ENCODE peak calls at places on chromosomes 4 and X, in seven cellular contexts. S is A549, X is NCI-H1092 treated with DMSO at 0.1 percent for 48 hours, N is ACHN, D is Kasumi-1, L is Daoy, I is caudate nucleus. Y is an unnamed sample.

GRCh38 chrX:136531951-136532350 is at the start of gene VGLL1:
- DNase-seq in X (no peak), L (no peak), N (no peak), I (no peak), S (no peak), D (no peak), Y (no peak)

GRCh38 chrX:17732138-17732783 is 5.0 kb upstream of the SCML1 start:
- DNase-seq in X (no peak), N (no peak), L (no peak), S (no peak), I (no peak), D (no peak), Y (no peak)

GRCh38 chrX:689983-690382 is 59.4 kb downstream of the SHOX start:
- DNase-seq in I (no peak), S (no peak), L (no peak), X (no peak), N (no peak), D (no peak), Y (no peak)

GRCh38 chr4:23945521-23946017 is 55.7 kb upstream of the PPARGC1A start:
- DNase-seq in N (peak; percentile 55), S (no peak), L (peak; percentile 81), D (peak; percentile 96), I (no peak), X (no peak), Y (no peak)

GRCh38 chr4:177573487-177573886 is 131.2 kb upstream of the AGA start:
- DNase-seq in X (no peak), I (no peak), S (peak; percentile 28), N (peak; percentile 66), L (peak; percentile 40), D (peak; percentile 1), Y (no peak)

GRCh38 chrX:68429216-68429615 is 4.1 kb downstream of the OPHN1 start:
- DNase-seq in S (no peak), L (peak; percentile 81), N (peak; percentile 69), X (no peak), D (no peak), I (no peak), Y (no peak)

GRCh38 chrX:19625612-19626011 is 110.3 kb upstream of the MAP3K15 start:
- DNase-seq in I (no peak), N (no peak), L (peak; percentile 61), S (peak; percentile 32), D (no peak), X (no peak), Y (no peak)

GRCh38 chr4:761739-762138 is 56.1 kb downstream of the PCGF3 start:
- DNase-seq in I (no peak), S (no peak), D (no peak), X (no peak), L (no peak), N (no peak), Y (no peak)

GRCh38 chrX:18619288-18619687 is 52.6 kb downstream of the RS1 start:
- DNase-seq in I (no peak), D (no peak), S (no peak), X (no peak), L (no peak), N (no peak), Y (no peak)

GRCh38 chrX:17081969-17082368 is 135.5 kb downstream of the REPS2 start:
- DNase-seq in X (no peak), N (no peak), L (no peak), D (no peak), I (no peak), S (no peak), Y (peak; percentile 35)

GRCh38 chr4:153241970-153242847 is 38.0 kb downstream of the TRIM2 start:
- DNase-seq in I (no peak), S (no peak), N (no peak), X (no peak), L (no peak), D (no peak), Y (peak; percentile 61)

GRCh38 chrX:15579778-15580747 is 20.7 kb downstream of the ACE2 start:
- DNase-seq in L (peak; percentile 45), X (no peak), D (no peak), I (no peak), N (no peak), S (no peak), Y (no peak)

GRCh38 chr4:165248102-165248501 is 40.7 kb downstream of the KLHL2 start:
- DNase-seq in N (no peak), X (no peak), D (peak; percentile 54), L (no peak), S (no peak), I (no peak), Y (no peak)

GRCh38 chr4:65669981-65670330 is 333 bp downstream of the EPHA5 start:
- DNase-seq in D (no peak), S (no peak), L (no peak), N (no peak), I (no peak), X (no peak), Y (no peak)

GRCh38 chr4:108838451-108838850 is 75.6 kb upstream of the ETNPPL start:
- DNase-seq in S (no peak), I (no peak), L (no peak), N (no peak), D (no peak), X (no peak), Y (no peak)

GRCh38 chr4:182914357-182914756 is 2.8 kb downstream of the DCTD start:
- DNase-seq in I (no peak), L (no peak), D (no peak), N (no peak), X (no peak), S (no peak), Y (no peak)

GRCh38 chr4:123102897-123103489 is 180.6 kb upstream of the NUDT6 start:
- DNase-seq in L (no peak), X (peak; percentile 52), S (peak; percentile 45), I (no peak), D (peak; percentile 78), N (peak; percentile 39), Y (peak; percentile 44)

GRCh38 chrX:79181401-79181800 is 36.9 kb downstream of the GPR174 start:
- DNase-seq in D (no peak), N (no peak), X (no peak), L (no peak), S (no peak), I (no peak), Y (no peak)

GRCh38 chr4:125719987-125720386 is 405.2 kb downstream of the FAT4 start:
- DNase-seq in X (no peak), I (no peak), L (peak; percentile 13), D (no peak), N (no peak), S (peak; percentile 86), Y (no peak)

GRCh38 chrX:48695925-48696300 is 621 bp upstream of the SUV39H1 start:
- DNase-seq in N (no peak), X (peak; percentile 52), D (no peak), I (no peak), L (no peak), S (no peak), Y (no peak)

GRCh38 chr4:84167579-84167978 is 331.5 kb downstream of the NKX6-1 start:
- DNase-seq in N (no peak), L (no peak), X (no peak), S (no peak), D (no peak), I (no peak), Y (no peak)

GRCh38 chrX:19882066-19882775 is 5.2 kb downstream of the SH3KBP1 start:
- DNase-seq in S (no peak), L (no peak), X (no peak), D (no peak), N (no peak), I (no peak), Y (no peak)

GRCh38 chrX:119094819-119095218 is 22.0 kb downstream of the CT47C1 start:
- DNase-seq in S (no peak), N (no peak), L (no peak), I (no peak), X (no peak), D (no peak), Y (no peak)

GRCh38 chr4:185437809-185438208 is 12.0 kb upstream of the UFSP2 start:
- DNase-seq in X (no peak), S (no peak), N (no peak), D (no peak), I (no peak), L (no peak), Y (no peak)

GRCh38 chr4:133154725-133155124 is 5.6 kb downstream of the PCDH10 start:
- DNase-seq in X (no peak), D (peak; percentile 58), I (no peak), L (peak; percentile 17), S (peak; percentile 31), N (peak; percentile 33), Y (no peak)

GRCh38 chrX:148223361-148223760 is 242.2 kb downstream of the FMR1NB start:
- DNase-seq in D (no peak), S (no peak), L (no peak), I (no peak), X (no peak), N (no peak), Y (no peak)

GRCh38 chr4:10622728-10623127 is 61.8 kb downstream of the CLNK start:
- DNase-seq in S (peak; percentile 2), I (no peak), X (peak; percentile 14), L (no peak), D (peak; percentile 34), N (peak; percentile 10), Y (peak; percentile 25)

GRCh38 chr4:122776916-122777315 is 44.4 kb downstream of the BBS12 start:
- DNase-seq in S (no peak), D (no peak), I (no peak), N (no peak), L (no peak), X (no peak), Y (no peak)

GRCh38 chrX:153948002-153948466 is 3.6 kb upstream of the RENBP start:
- DNase-seq in X (no peak), L (no peak), N (no peak), S (no peak), I (no peak), D (no peak), Y (no peak)

GRCh38 chr4:31918891-31919290 is 1198.7 kb downstream of the PCDH7 start:
- DNase-seq in D (peak; percentile 57), N (no peak), L (no peak), S (no peak), I (no peak), X (no peak), Y (no peak)

GRCh38 chrX:96684339-96685204 is at the start of gene DIAPH2:
- DNase-seq in D (peak; percentile 76), X (no peak), S (peak; percentile 84), I (peak; percentile 25), N (peak; percentile 74), L (peak; percentile 74), Y (peak; percentile 71)

GRCh38 chr4:101418055-101418454 is 70.7 kb upstream of the PPP3CA start:
- DNase-seq in I (no peak), X (no peak), L (peak; percentile 1), S (no peak), D (peak; percentile 77), N (no peak), Y (no peak)

GRCh38 chrX:20270557-20270880 is 3.8 kb upstream of the RPS6KA3 start:
- DNase-seq in N (no peak), L (no peak), D (no peak), S (no peak), X (no peak), I (no peak), Y (no peak)

GRCh38 chrX:10133980-10134676 is 22.6 kb upstream of the CLCN4 start:
- DNase-seq in L (no peak), I (no peak), S (peak; percentile 20), D (no peak), X (no peak), N (no peak), Y (no peak)

GRCh38 chrX:118807151-118808017 is 16.2 kb upstream of the ZCCHC12 start:
- DNase-seq in X (peak; percentile 54), N (peak; percentile 21), S (peak; percentile 67), D (peak; percentile 65), I (no peak), L (peak; percentile 38), Y (peak; percentile 71)

GRCh38 chr4:90852232-90852631 is 725.0 kb downstream of the CCSER1 start:
- DNase-seq in S (no peak), N (no peak), I (no peak), D (no peak), L (no peak), X (no peak), Y (peak; percentile 9)

GRCh38 chr4:2362286-2363055 is 56.0 kb downstream of the ZFYVE28 start:
- DNase-seq in X (no peak), S (no peak), N (no peak), D (no peak), L (no peak), I (no peak), Y (no peak)

GRCh38 chr4:5747746-5748365 is 36.9 kb downstream of the EVC start:
- DNase-seq in X (no peak), I (no peak), N (peak; percentile 90), L (peak; percentile 89), S (no peak), D (no peak), Y (no peak)

Y was measured in NCI-H526.